ENCODE peak calls at places on chromosomes 5 and 9, in eight cellular contexts. M, S, H, T, R, Q, E and U are unnamed samples.

GRCh38 chr9:137019891-137020683 is 8.0 kb downstream of the ABCA2 start:
- DNase-seq in M (no peak), H (no peak), E (no peak), S (no peak), R (no peak), Q (no peak), T (no peak), U (no peak)

GRCh38 chr9:121122450-121123032 is 47.8 kb downstream of the CNTRL start:
- DNase-seq in S (no peak), E (no peak), M (no peak), Q (peak), T (no peak), H (no peak), R (peak), U (no peak)

GRCh38 chr9:71202931-71203330 is 81.5 kb upstream of the TRPM3 start:
- DNase-seq in S (no peak), Q (no peak), T (no peak), M (no peak), H (no peak), E (no peak), R (no peak), U (no peak)

GRCh38 chr9:113477058-113477457 is 13.5 kb downstream of the RGS3 start:
- DNase-seq in M (no peak), T (no peak), R (no peak), E (no peak), S (no peak), Q (no peak), H (no peak), U (no peak)

GRCh38 chr5:118224546-118224945 is 763.8 kb downstream of the DTWD2 start:
- DNase-seq in E (no peak), T (no peak), M (no peak), Q (peak), H (peak), R (no peak), S (no peak), U (no peak)

GRCh38 chr9:134987906-134988700 is 70.4 kb upstream of the FCN1 start:
- DNase-seq in T (peak), E (no peak), R (no peak), H (no peak), Q (no peak), M (no peak), S (no peak), U (no peak)

GRCh38 chr5:1217596-1218206 is 7.5 kb upstream of the SLC6A18 start:
- DNase-seq in H (no peak), M (no peak), E (no peak), S (peak), Q (no peak), T (no peak), R (no peak), U (no peak)

GRCh38 chr5:68962632-68963484 is 131.0 kb upstream of the SLC30A5 start:
- DNase-seq in E (peak), M (peak), Q (peak), S (peak), H (peak), T (peak), R (peak), U (no peak)

GRCh38 chr5:54254482-54255198 is 55.7 kb downstream of the ARL15 start:
- DNase-seq in T (no peak), Q (peak), E (no peak), M (no peak), H (no peak), S (peak), R (no peak), U (no peak)

GRCh38 chr5:157076558-157076957 is 17.6 kb upstream of the HAVCR1 start:
- DNase-seq in H (no peak), S (no peak), E (no peak), T (no peak), R (no peak), M (no peak), Q (peak), U (no peak)

GRCh38 chr5:129639331-129639730 is 108.6 kb upstream of the MINAR2 start:
- DNase-seq in T (no peak), E (no peak), H (no peak), R (peak), S (no peak), M (no peak), Q (no peak), U (no peak)

GRCh38 chr9:10055886-10056395 is 556.9 kb downstream of the PTPRD start:
- DNase-seq in Q (no peak), T (no peak), S (peak), M (no peak), R (peak), E (no peak), H (no peak), U (no peak)

GRCh38 chr5:8059337-8059736 is 190.4 kb downstream of the MTRR start:
- DNase-seq in H (no peak), E (no peak), R (no peak), Q (no peak), M (no peak), S (no peak), T (no peak), U (no peak)

GRCh38 chr5:88536146-88536545 is 267.5 kb upstream of the TMEM161B start:
- DNase-seq in H (no peak), E (no peak), M (no peak), T (no peak), Q (no peak), R (peak), S (no peak), U (no peak)

GRCh38 chr5:124580925-124581821 is 165.3 kb downstream of the ZNF608 start:
- DNase-seq in S (peak), R (no peak), M (no peak), T (no peak), H (no peak), Q (no peak), E (peak), U (no peak)

GRCh38 chr5:122500245-122501086 is 188.4 kb downstream of the SNCAIP start:
- DNase-seq in Q (peak), S (peak), H (peak), T (no peak), M (peak), E (no peak), R (no peak), U (no peak)

GRCh38 chr9:125428060-125428481 is 166.4 kb downstream of the GAPVD1 start:
- DNase-seq in R (no peak), M (no peak), S (peak), T (peak), E (no peak), H (no peak), Q (no peak), U (no peak)

DNA sequence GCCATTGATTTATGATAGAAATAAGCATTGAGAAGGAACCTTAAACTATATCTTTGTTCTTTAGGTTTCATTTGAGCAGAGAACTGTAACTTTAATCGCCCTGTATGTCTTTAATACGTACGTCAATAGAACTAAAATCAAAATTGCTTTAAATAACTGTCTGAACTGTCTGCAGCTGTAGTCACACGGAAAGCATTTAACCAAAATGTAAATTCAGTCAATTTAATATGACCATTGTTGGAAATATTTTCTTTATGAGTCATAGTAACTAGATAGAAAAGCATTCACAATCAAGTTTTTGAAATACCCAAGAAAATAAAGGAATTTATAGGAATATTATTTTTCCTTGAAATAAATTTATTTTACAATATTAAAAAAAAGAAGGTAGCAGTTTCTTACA is 157.1 kb upstream of the CDH6 start:
- DNase-seq in M (no peak), T (no peak), Q (peak), S (no peak), E (no peak), R (peak), H (no peak), U (no peak)
- H3K4me3 ChIP-seq in M (no peak), T (no peak), Q (no peak), S (no peak), E (no peak), R (no peak), H (no peak), U (no peak)

DNA sequence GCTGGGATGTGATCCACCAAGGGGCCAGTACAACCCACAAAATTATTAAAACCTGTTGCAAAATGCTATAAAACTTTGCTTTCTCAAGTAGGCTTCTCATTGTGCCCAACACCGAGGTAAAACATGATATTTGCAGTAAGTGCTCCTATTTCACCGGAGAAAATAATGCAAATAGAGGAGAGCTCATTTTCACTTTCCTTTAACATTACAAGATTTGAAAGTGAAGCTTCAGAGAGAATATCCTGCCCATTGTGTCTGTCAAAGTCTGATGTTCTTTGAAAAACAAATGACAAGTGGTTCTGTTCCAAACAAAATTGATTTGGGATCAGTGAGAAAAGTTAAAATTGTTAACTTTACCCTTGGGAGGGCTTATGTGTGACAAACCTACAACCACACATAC is 287.1 kb downstream of the KCNN2 start:
- DNase-seq in H (no peak), Q (no peak), S (no peak), E (no peak), M (no peak), R (no peak), T (no peak), U (no peak)
- H3K4me3 ChIP-seq in H (no peak), Q (no peak), S (no peak), E (no peak), M (no peak), R (no peak), T (no peak), U (no peak)

DNA sequence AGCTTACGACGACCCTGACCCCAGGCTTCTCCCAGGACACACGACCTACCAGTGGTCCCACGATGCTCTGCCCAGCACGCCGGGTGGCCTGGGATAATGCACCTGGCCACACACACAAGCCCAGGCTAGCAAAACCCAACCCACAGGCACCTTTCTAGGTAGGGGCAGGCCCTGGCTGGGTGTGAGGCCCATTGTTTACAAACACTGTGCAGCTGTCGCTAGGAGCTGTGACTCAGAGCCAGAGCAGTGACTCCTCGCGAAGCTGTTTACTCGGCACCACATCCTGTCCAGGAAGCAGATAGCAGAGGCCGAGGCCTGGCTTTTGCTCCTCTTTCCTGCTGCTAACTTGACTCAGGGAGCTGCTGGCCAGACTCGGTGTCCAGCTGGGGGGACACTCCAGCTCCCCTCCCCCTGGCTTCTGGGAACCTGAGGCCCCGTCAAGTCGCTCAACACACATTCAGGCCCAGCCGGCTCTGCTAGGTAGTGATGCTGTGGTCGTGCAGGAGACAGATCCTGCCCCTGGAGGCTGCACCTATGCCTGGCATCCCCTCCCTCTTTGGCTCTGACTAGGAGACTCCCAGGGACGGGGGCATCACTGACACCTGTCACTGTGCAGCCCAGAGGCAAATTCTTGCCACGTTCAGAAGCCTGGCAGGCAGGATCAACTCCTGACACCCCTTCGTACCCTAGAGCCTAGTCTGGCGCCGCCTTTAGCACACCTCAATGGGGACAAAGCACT is 12.8 kb upstream of the RALGDS start:
- DNase-seq in E (peak), M (peak), R (peak), Q (peak), H (peak), T (peak), S (peak), U (peak)
- H3K4me3 ChIP-seq in E (no peak), M (no peak), R (no peak), Q (no peak), H (no peak), T (no peak), S (no peak), U (peak)

GRCh38 chr5:36692791-36693763 is 86.7 kb downstream of the SLC1A3 start:
- DNase-seq in E (peak), H (peak), T (peak), S (peak), R (peak), M (peak), Q (peak), U (no peak)
- H3K4me3 ChIP-seq in E (no peak), H (no peak), T (no peak), S (peak), R (no peak), M (no peak), Q (peak), U (no peak)

DNA sequence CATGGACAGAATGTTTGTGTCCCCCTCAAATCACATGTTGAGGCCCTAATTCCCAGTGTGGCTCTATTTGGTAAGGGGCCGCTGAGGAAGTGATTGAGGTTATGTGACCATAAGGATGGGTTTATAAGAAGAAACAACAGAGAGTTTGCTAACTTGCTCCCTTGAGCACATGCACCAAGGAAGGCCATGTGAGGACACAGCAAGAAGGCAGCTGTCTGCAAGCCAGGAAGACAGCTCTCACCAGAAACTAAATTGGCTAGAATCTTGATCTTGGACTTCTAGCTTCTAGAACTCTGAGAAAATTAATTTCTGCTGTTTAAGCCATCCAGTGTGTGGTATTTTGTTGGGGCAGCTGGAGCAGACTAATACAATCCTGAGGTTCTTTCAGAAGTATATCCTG is 35.2 kb upstream of the CDC42SE2 start:
- DNase-seq in R (no peak), S (no peak), H (no peak), Q (no peak), T (no peak), M (no peak), E (no peak), U (no peak)
- H3K4me3 ChIP-seq in R (no peak), S (no peak), H (no peak), Q (no peak), T (no peak), M (no peak), E (no peak), U (no peak)

GRCh38 chr5:144187699-144188294 is 17.1 kb downstream of the KCTD16 start:
- DNase-seq in R (peak), Q (peak), M (no peak), H (peak), E (peak), S (no peak), T (peak), U (peak)
- H3K4me3 ChIP-seq in R (no peak), Q (no peak), M (no peak), H (no peak), E (no peak), S (no peak), T (no peak), U (peak)